ENCODE peak calls at places on chromosomes 13 and 19, in ten cellular contexts. C is transverse colon; F is glutamatergic neuron; W is tibial nerve; X is AG04449; Y is Peyer's patch; T is CD4-positive, alpha-beta T cell; N is Calu3; J is PC-9; V is colonic mucosa. P is an unnamed sample.

GRCh38 chr19:39341122-39341719 is 1.0 kb upstream of the SAMD4B start:
- DNase-seq in N (peak; percentile 20), T (no peak), W (no peak), F (peak; percentile 27), X (no peak), C (peak; percentile 42), J (no peak), Y (no peak), V (peak; percentile 38), P (peak; percentile 53)

GRCh38 chr19:49631279-49631588 is 8.7 kb downstream of the RRAS start:
- DNase-seq in F (no peak), X (no peak), T (no peak), W (no peak), J (no peak), C (no peak), V (no peak), N (no peak), Y (no peak), P (no peak)

GRCh38 chr13:37175996-37176395 is 70.5 kb upstream of the CSNK1A1L start:
- DNase-seq in F (no peak), J (no peak), V (no peak), X (peak; percentile 87), N (no peak), W (no peak), T (no peak), C (no peak), Y (no peak), P (no peak)

GRCh38 chr13:65034266-65034665 is 2195.9 kb downstream of the PCDH9 start:
- DNase-seq in Y (no peak), T (no peak), W (no peak), X (no peak), J (no peak), V (no peak), F (no peak), C (no peak), N (no peak), P (no peak)

GRCh38 chr13:83881917-83882625 is at the start of gene SLITRK1:
- DNase-seq in T (no peak), X (no peak), Y (no peak), N (no peak), C (no peak), J (no peak), W (no peak), V (no peak), F (peak; percentile 79), P (peak; percentile 63)

GRCh38 chr19:35403116-35403760 is 32.4 kb downstream of the GPR42 start:
- DNase-seq in W (no peak), C (no peak), Y (no peak), N (no peak), X (no peak), F (no peak), J (no peak), T (no peak), V (no peak), P (no peak)

GRCh38 chr13:25738797-25739196 is 313.0 kb downstream of the SHISA2 start:
- DNase-seq in Y (no peak), J (no peak), F (no peak), X (no peak), C (no peak), V (no peak), N (no peak), T (no peak), W (no peak), P (no peak)

GRCh38 chr13:50227356-50227755 is 212.1 kb downstream of the KCNRG start:
- DNase-seq in Y (no peak), X (no peak), N (no peak), F (no peak), J (no peak), W (no peak), C (no peak), T (no peak), V (no peak), P (no peak)

GRCh38 chr19:45306522-45307027 is 16.1 kb downstream of the CKM start:
- DNase-seq in C (no peak), N (no peak), T (no peak), W (no peak), J (no peak), X (no peak), F (no peak), Y (no peak), V (no peak), P (no peak)

GRCh38 chr13:83312194-83312593 is 570.1 kb downstream of the SLITRK1 start:
- DNase-seq in Y (no peak), C (no peak), T (no peak), W (no peak), N (no peak), J (no peak), F (no peak), V (no peak), X (no peak), P (no peak)

GRCh38 chr19:17285415-17286135 is 3.9 kb downstream of the ANKLE1 start:
- DNase-seq in T (no peak), W (no peak), J (no peak), F (no peak), C (no peak), V (no peak), N (no peak), Y (no peak), X (no peak), P (no peak)

GRCh38 chr19:7440188-7440975 is 48.5 kb downstream of the PEX11G start:
- DNase-seq in N (no peak), F (no peak), V (no peak), W (no peak), J (no peak), T (no peak), C (no peak), X (no peak), Y (peak; percentile 71), P (no peak)

GRCh38 chr13:26540319-26540718 is 17.2 kb upstream of the WASF3 start:
- DNase-seq in V (no peak), F (no peak), J (no peak), X (no peak), N (no peak), W (no peak), T (no peak), Y (no peak), C (no peak), P (no peak)

GRCh38 chr13:41842029-41842428 is 118.9 kb downstream of the VWA8 start:
- DNase-seq in T (no peak), J (no peak), X (no peak), Y (no peak), V (no peak), C (no peak), W (no peak), N (no peak), F (no peak), P (peak; percentile 46)

GRCh38 chr19:18349524-18350128 is 9.2 kb downstream of the PGPEP1 start:
- DNase-seq in W (peak; percentile 49), C (peak; percentile 63), F (peak; percentile 69), T (no peak), V (peak; percentile 78), X (no peak), Y (peak; percentile 66), N (peak; percentile 70), J (peak; percentile 63), P (no peak)
- TF ChIP-seq CTCF in W (peak; percentile 69), C (peak; percentile 85), F (peak; percentile 56), T (no peak), V (peak; percentile 70), X (peak; percentile 84), Y (peak; percentile 76), N (peak; percentile 72), J (peak; percentile 93), P (peak; percentile 55)

GRCh38 chr19:2488942-2489731 is 13.2 kb downstream of the GADD45B start:
- DNase-seq in F (peak; percentile 74), W (no peak), T (no peak), J (peak; percentile 57), C (peak; percentile 73), X (no peak), Y (peak; percentile 78), V (peak; percentile 55), N (peak; percentile 36), P (peak; percentile 71)
- TF ChIP-seq CTCF in F (no peak), W (no peak), T (no peak), J (no peak), C (no peak), X (no peak), Y (peak; percentile 4), V (no peak), N (no peak), P (no peak)

GRCh38 chr19:2233601-2234280 is 2.4 kb downstream of the PLEKHJ1 start:
- DNase-seq in T (no peak), F (no peak), J (no peak), W (no peak), V (no peak), X (no peak), C (no peak), Y (no peak), N (no peak), P (no peak)

GRCh38 chr19:2230029-2230531 is 6.0 kb downstream of the PLEKHJ1 start:
- DNase-seq in F (no peak), J (no peak), C (no peak), T (no peak), N (no peak), Y (no peak), X (no peak), W (no peak), V (no peak), P (no peak)

GRCh38 chr19:2232286-2233151 is 3.6 kb downstream of the PLEKHJ1 start:
- DNase-seq in J (no peak), V (no peak), Y (no peak), X (no peak), T (no peak), N (no peak), C (no peak), F (no peak), W (no peak), P (no peak)

GRCh38 chr19:2230807-2231533 is 5.2 kb downstream of the PLEKHJ1 start:
- DNase-seq in C (no peak), N (no peak), W (no peak), Y (no peak), F (no peak), T (no peak), V (no peak), J (no peak), X (no peak), P (no peak)

DNA sequence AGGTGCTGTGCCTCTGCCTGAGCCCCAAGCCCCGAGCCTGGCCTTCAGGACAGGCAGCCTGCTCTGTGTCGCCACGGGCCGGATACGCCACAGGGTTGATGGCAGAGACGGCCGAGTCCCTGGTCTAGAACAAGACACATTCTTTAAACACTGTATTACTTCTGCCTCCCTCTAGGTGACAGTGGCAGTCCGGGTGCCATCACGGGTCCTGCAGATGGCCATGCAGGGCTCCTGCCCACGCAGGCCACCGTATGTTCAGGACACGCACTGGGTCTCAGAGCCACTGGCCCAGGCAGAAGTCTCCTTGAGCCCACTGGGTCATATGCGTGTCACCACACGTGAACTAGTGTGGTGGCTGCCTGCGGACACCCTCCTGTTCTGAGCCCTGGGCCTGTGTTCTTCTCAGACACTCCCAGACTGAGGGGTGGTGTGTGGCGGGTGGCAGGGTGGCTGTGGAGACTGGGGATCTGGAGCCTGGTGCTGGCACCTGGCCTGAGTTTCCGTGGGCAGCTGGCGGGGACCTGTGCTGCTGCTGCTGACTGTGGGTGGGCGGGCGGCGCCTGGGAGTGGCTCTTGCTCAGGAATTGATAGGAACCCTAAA is 4.4 kb downstream of the PLEKHJ1 start:
- DNase-seq in W (no peak), V (no peak), F (peak; percentile 39), Y (no peak), X (no peak), N (peak; percentile 15), T (no peak), J (no peak), C (no peak), P (no peak)
- TF ChIP-seq CTCF in W (no peak), V (no peak), F (no peak), Y (peak; percentile 40), X (no peak), N (no peak), T (no peak), J (no peak), C (peak; percentile 13), P (no peak)

GRCh38 chr19:47124937-47125668 is 5.5 kb upstream of the SAE1 start:
- DNase-seq in J (peak; percentile 39), N (peak; percentile 45), X (no peak), W (no peak), Y (no peak), T (no peak), C (no peak), F (no peak), V (no peak), P (no peak)
- TF ChIP-seq CTCF in J (peak; percentile 96), N (peak; percentile 61), X (peak; percentile 34), W (peak; percentile 61), Y (peak; percentile 91), T (peak; percentile 84), C (peak; percentile 93), F (peak; percentile 87), V (peak; percentile 67), P (peak; percentile 84)

P was measured in mesothelial cell of epicardium.